ENCODE peak calls at places on chromosome 13, in four cellular contexts. Z is A549, A is H1, O is HepG2. L is an unnamed sample.

GRCh38 chr13:33078268-33078667 is 62.0 kb downstream of the KL start:
- DNase-seq in Z (no peak), A (no peak), O (no peak), L (no peak)

GRCh38 chr13:31174018-31174417 is 12.3 kb upstream of the HSPH1 start:
- DNase-seq in Z (no peak), A (no peak), O (peak; percentile 38), L (no peak)

GRCh38 chr13:33134213-33134612 is 118.0 kb downstream of the KL start:
- DNase-seq in Z (no peak), A (no peak), O (no peak), L (no peak)

GRCh38 chr13:71524245-71525002 is 342.6 kb downstream of the DACH1 start:
- DNase-seq in Z (no peak), A (no peak), O (no peak), L (no peak)

GRCh38 chr13:33110713-33111413 is 94.6 kb downstream of the KL start:
- DNase-seq in Z (no peak), A (no peak), O (no peak), L (no peak)

GRCh38 chr13:38636106-38636505 is 50.8 kb upstream of the FREM2 start:
- DNase-seq in Z (no peak), A (no peak), O (no peak), L (no peak)

GRCh38 chr13:50365683-50366391 is 350.6 kb downstream of the KCNRG start:
- DNase-seq in Z (no peak), A (no peak), O (peak; percentile 61), L (no peak)

GRCh38 chr13:49669735-49670309 is 21.5 kb downstream of the EBPL start:
- DNase-seq in Z (peak; percentile 28), A (peak; percentile 57), O (peak; percentile 60), L (peak; percentile 49)

GRCh38 chr13:101452519-101453485 is at the start of gene ITGBL1:
- DNase-seq in Z (no peak), A (no peak), O (no peak), L (no peak)

GRCh38 chr13:26508885-26509284 is 48.6 kb upstream of the WASF3 start:
- DNase-seq in Z (no peak), A (no peak), O (no peak), L (no peak)

GRCh38 chr13:89695343-89696257 is 1651.9 kb upstream of the MIR17HG start:
- DNase-seq in Z (peak; percentile 0), A (peak; percentile 82), O (peak; percentile 9), L (peak; percentile 0)
- TF ChIP-seq JUN in Z (no peak), A (no peak), O (no peak), L (no peak)

GRCh38 chr13:40272776-40273139 is 393.7 kb downstream of the FOXO1 start:
- DNase-seq in Z (no peak), A (no peak), O (no peak), L (no peak)

GRCh38 chr13:40271931-40272775 is 394.3 kb downstream of the FOXO1 start:
- DNase-seq in Z (no peak), A (no peak), O (no peak), L (no peak)

GRCh38 chr13:40273173-40274000 is 393.1 kb downstream of the FOXO1 start:
- DNase-seq in Z (no peak), A (no peak), O (no peak), L (no peak)

GRCh38 chr13:40269086-40269485 is 397.4 kb downstream of the FOXO1 start:
- DNase-seq in Z (no peak), A (no peak), O (no peak), L (no peak)

DNA sequence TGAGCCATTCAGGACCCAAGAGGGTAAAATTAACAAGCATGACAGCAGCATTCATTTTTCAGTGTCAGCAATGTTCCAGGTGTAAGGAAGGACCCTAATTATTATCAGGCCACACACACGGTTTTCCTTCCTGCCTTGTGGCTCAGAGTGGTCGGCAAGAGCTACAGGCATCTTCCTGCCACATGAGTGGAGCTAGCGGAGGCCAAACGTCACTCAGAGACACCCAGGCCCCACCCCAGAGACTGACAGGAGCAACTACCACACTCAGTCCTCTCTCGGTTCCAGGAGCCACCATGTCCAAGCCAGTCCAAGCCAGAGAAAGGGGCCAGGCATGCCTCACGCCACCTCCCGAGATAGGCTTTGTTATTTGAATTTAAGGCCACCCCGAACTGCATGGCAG is 394.9 kb downstream of the FOXO1 start:
- DNase-seq in Z (no peak), A (no peak), O (no peak), L (no peak)
- TF ChIP-seq PHF8 in Z (no peak), A (no peak), O (no peak), L (no peak)

DNA sequence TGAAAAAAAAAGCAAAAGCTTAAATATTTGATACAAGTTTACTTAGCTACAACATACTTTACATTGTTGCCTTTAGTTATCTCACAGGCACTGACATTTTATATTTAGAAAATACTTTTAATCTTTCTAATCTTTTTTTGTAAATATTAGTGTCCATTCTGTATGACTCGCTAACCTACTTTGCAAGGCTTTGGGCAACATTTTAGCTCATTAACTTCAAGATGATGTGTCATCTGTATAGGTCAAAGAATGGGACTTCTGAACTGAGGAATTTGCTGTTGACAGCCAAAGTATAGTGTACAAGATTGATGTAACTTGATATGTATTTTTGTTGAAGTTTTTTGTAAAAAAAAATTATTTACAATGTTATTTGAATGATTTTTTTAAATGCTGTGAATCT is 2.7 kb upstream of the C1QTNF9 start:
- DNase-seq in Z (no peak), A (no peak), O (peak; percentile 13), L (no peak)
- TF ChIP-seq JUN in Z (no peak), A (no peak), O (no peak), L (no peak)

DNA sequence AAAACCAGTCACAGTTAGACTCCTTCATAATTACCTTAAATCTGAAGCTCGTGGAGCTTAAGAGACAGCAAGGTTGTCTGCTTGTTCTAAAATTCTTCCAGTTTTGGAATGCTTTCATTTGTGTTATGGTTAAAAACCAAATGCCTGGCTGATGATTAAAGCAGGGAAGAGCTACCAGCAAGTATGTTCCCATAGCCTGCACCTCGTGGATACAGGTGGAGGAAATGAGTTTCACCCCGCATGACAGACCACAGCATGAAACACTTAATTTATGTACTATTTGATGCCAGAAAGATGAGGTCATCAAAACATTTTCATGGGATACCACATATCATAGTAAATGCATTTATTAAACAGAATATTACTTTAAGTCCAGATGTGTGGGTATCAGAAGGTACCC is 416 bp upstream of the DOCK9 start:
- DNase-seq in Z (no peak), A (no peak), O (no peak), L (no peak)
- TF ChIP-seq PHF8 in Z (no peak), A (no peak), O (no peak), L (no peak)

DNA sequence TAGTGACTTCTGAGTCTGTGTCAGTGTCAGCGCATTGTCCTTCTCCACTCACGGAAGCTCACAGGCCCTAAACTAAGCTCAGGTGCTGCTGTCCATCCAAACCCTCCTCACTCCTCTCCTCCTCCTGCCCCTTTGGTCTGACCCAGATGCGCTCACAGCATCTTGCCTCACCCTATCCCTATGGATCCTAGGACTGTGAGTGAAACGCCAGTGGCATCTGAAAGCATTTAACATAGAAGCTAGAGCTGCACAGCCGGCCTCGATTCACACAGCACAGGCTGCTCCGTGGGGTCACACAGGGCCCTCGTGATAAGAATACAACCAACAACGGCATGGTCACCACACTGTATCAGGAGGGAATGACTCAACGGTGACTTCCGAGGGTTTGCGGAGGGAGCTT is 149.1 kb upstream of the SPACA7 start:
- DNase-seq in Z (no peak), A (no peak), O (no peak), L (no peak)
- TF ChIP-seq JUN in Z (no peak), A (no peak), O (no peak), L (no peak)

GRCh38 chr13:97141564-97142005 is 80.5 kb upstream of the MBNL2 start:
- DNase-seq in Z (peak; percentile 83), A (no peak), O (peak; percentile 96), L (peak; percentile 32)
- TF ChIP-seq PHF8 in Z (no peak), A (no peak), O (no peak), L (no peak)

DNA sequence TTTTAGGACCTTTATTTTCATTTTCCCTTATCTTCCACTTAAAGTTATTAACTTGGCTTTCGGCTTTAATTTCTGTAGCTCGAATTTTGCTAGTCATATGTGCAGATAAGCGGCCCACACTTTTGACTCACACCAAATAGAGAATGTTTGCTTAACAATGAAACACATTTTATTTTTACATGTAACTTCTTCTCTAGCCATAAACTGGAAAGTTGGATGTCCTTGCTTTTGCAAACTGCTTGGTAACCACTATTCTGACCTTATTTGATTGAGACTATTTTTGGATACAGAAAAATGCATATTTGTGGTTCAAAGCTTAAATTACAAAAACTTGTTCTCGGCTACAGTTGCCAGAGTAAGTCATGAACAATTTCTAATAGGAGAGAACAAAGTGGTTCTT is 600.0 kb downstream of the KCTD12 start:
- DNase-seq in Z (no peak), A (no peak), O (no peak), L (no peak)
- TF ChIP-seq JUN in Z (no peak), A (no peak), O (no peak), L (no peak)

GRCh38 chr13:46668302-46668720 is 115.3 kb downstream of the LRCH1 start:
- DNase-seq in Z (no peak), A (no peak), O (no peak), L (no peak)
- TF ChIP-seq PHF8 in Z (no peak), A (no peak), O (no peak), L (no peak)

DNA sequence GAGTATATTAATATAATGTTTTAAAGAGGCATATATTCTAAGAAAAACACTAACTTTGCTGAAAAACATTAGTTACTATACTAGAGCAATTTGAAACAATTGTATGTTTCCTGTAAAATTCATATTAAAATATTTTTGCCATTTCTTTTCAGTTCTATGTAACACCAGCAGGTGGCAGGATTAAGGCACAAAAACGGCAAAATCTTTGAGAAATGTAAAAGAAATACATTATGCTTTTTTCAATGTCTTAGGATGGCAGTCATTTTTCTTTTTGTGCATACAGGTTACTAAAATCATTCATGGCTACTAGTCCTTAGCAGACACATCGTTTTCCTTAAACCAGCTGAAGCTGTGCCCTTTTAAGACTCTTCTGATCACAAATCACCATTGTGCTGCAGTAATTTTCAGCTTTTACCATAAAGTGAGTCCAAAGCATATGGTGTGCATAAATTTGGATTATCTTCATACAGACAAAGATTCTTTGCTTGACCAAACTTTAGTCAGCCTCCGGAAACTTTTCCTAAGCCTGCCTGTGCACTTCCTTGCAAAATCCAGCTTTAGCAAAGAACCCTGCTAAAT is 800.7 kb upstream of the SLITRK5 start:
- DNase-seq in Z (no peak), A (no peak), O (peak; percentile 3), L (no peak)
- TF ChIP-seq JUN in Z (no peak), A (no peak), O (no peak), L (no peak)